ENCODE peak calls at places on chromosomes 1 and 21, in ten cellular contexts. One of them, this sample, is unnamed.

GRCh38 chr1:3152143-3152542 is 83.1 kb downstream of the PRDM16 start:
- DNase-seq in AG04449: no peak
- DNase-seq in left cardiac atrium: no peak
- DNase-seq in CD8-positive, alpha-beta T cell: no peak
- DNase-seq in EL: no peak
- DNase-seq in NCI-H69: no peak
- DNase-seq in stimulated activated CD4-positive, alpha-beta T cell treated with anti-CD3 and anti-CD28 coated beads, Interleukin-2, amount 100 ng/mL, for 24 hours: no peak
- DNase-seq in HT-29: no peak
- DNase-seq in neural crest cell: no peak
- DNase-seq in naive thymus-derived CD4-positive, alpha-beta T cell: no peak
- DNase-seq in this sample: no peak

GRCh38 chr1:78408830-78409229 is 81.9 kb upstream of the PTGFR start:
- DNase-seq in AG04449: no peak
- DNase-seq in left cardiac atrium: no peak
- DNase-seq in CD8-positive, alpha-beta T cell: no peak
- DNase-seq in EL: peak; percentile 29
- DNase-seq in NCI-H69: no peak
- DNase-seq in stimulated activated CD4-positive, alpha-beta T cell treated with anti-CD3 and anti-CD28 coated beads, Interleukin-2, amount 100 ng/mL, for 24 hours: no peak
- DNase-seq in HT-29: no peak
- DNase-seq in neural crest cell: no peak
- DNase-seq in naive thymus-derived CD4-positive, alpha-beta T cell: no peak
- DNase-seq in this sample: no peak

GRCh38 chr1:1013922-1014617 is 773 bp downstream of the ISG15 start:
- DNase-seq in AG04449: no peak
- DNase-seq in left cardiac atrium: peak; percentile 62
- DNase-seq in CD8-positive, alpha-beta T cell: no peak
- DNase-seq in EL: peak; percentile 56
- DNase-seq in NCI-H69: peak; percentile 36
- DNase-seq in stimulated activated CD4-positive, alpha-beta T cell treated with anti-CD3 and anti-CD28 coated beads, Interleukin-2, amount 100 ng/mL, for 24 hours: no peak
- DNase-seq in HT-29: peak; percentile 52
- DNase-seq in neural crest cell: no peak
- DNase-seq in naive thymus-derived CD4-positive, alpha-beta T cell: peak; percentile 32
- DNase-seq in this sample: peak; percentile 64

GRCh38 chr1:65011983-65012382 is 45.6 kb upstream of the JAK1 start:
- DNase-seq in AG04449: no peak
- DNase-seq in left cardiac atrium: no peak
- DNase-seq in CD8-positive, alpha-beta T cell: no peak
- DNase-seq in EL: no peak
- DNase-seq in NCI-H69: no peak
- DNase-seq in stimulated activated CD4-positive, alpha-beta T cell treated with anti-CD3 and anti-CD28 coated beads, Interleukin-2, amount 100 ng/mL, for 24 hours: no peak
- DNase-seq in HT-29: no peak
- DNase-seq in neural crest cell: no peak
- DNase-seq in naive thymus-derived CD4-positive, alpha-beta T cell: no peak
- DNase-seq in this sample: no peak

GRCh38 chr1:5390497-5390896 is 601.7 kb downstream of the NPHP4 start:
- DNase-seq in AG04449: no peak
- DNase-seq in left cardiac atrium: no peak
- DNase-seq in CD8-positive, alpha-beta T cell: no peak
- DNase-seq in EL: no peak
- DNase-seq in NCI-H69: no peak
- DNase-seq in stimulated activated CD4-positive, alpha-beta T cell treated with anti-CD3 and anti-CD28 coated beads, Interleukin-2, amount 100 ng/mL, for 24 hours: no peak
- DNase-seq in HT-29: no peak
- DNase-seq in neural crest cell: no peak
- DNase-seq in naive thymus-derived CD4-positive, alpha-beta T cell: no peak
- DNase-seq in this sample: no peak

GRCh38 chr1:180674603-180675530 is 43.0 kb downstream of the XPR1 start:
- DNase-seq in AG04449: no peak
- DNase-seq in left cardiac atrium: no peak
- DNase-seq in CD8-positive, alpha-beta T cell: no peak
- DNase-seq in EL: no peak
- DNase-seq in NCI-H69: peak; percentile 15
- DNase-seq in stimulated activated CD4-positive, alpha-beta T cell treated with anti-CD3 and anti-CD28 coated beads, Interleukin-2, amount 100 ng/mL, for 24 hours: no peak
- DNase-seq in HT-29: no peak
- DNase-seq in neural crest cell: no peak
- DNase-seq in naive thymus-derived CD4-positive, alpha-beta T cell: no peak
- DNase-seq in this sample: no peak

GRCh38 chr1:43253173-43253572 is 16.6 kb upstream of the TMEM125 start:
- DNase-seq in AG04449: no peak
- DNase-seq in left cardiac atrium: no peak
- DNase-seq in CD8-positive, alpha-beta T cell: no peak
- DNase-seq in EL: no peak
- DNase-seq in NCI-H69: no peak
- DNase-seq in stimulated activated CD4-positive, alpha-beta T cell treated with anti-CD3 and anti-CD28 coated beads, Interleukin-2, amount 100 ng/mL, for 24 hours: no peak
- DNase-seq in HT-29: no peak
- DNase-seq in neural crest cell: no peak
- DNase-seq in naive thymus-derived CD4-positive, alpha-beta T cell: no peak
- DNase-seq in this sample: no peak

GRCh38 chr1:165392634-165393571 is 36.4 kb upstream of the LMX1A start:
- DNase-seq in AG04449: peak; percentile 62
- DNase-seq in left cardiac atrium: peak; percentile 88
- DNase-seq in CD8-positive, alpha-beta T cell: peak; percentile 85
- DNase-seq in EL: peak; percentile 86
- DNase-seq in NCI-H69: peak; percentile 96
- DNase-seq in stimulated activated CD4-positive, alpha-beta T cell treated with anti-CD3 and anti-CD28 coated beads, Interleukin-2, amount 100 ng/mL, for 24 hours: peak; percentile 86
- DNase-seq in HT-29: peak; percentile 67
- DNase-seq in neural crest cell: peak; percentile 71
- DNase-seq in naive thymus-derived CD4-positive, alpha-beta T cell: peak; percentile 89
- DNase-seq in this sample: peak; percentile 82

GRCh38 chr1:227268943-227269342 is 49.3 kb downstream of the CDC42BPA start:
- DNase-seq in AG04449: no peak
- DNase-seq in left cardiac atrium: no peak
- DNase-seq in CD8-positive, alpha-beta T cell: no peak
- DNase-seq in EL: no peak
- DNase-seq in NCI-H69: peak; percentile 43
- DNase-seq in stimulated activated CD4-positive, alpha-beta T cell treated with anti-CD3 and anti-CD28 coated beads, Interleukin-2, amount 100 ng/mL, for 24 hours: no peak
- DNase-seq in HT-29: no peak
- DNase-seq in neural crest cell: no peak
- DNase-seq in naive thymus-derived CD4-positive, alpha-beta T cell: no peak
- DNase-seq in this sample: no peak

GRCh38 chr1:83860506-83861221 is 138.3 kb downstream of the TTLL7 start:
- DNase-seq in AG04449: no peak
- DNase-seq in left cardiac atrium: peak; percentile 88
- DNase-seq in CD8-positive, alpha-beta T cell: peak; percentile 70
- DNase-seq in EL: peak; percentile 4
- DNase-seq in NCI-H69: no peak
- DNase-seq in stimulated activated CD4-positive, alpha-beta T cell treated with anti-CD3 and anti-CD28 coated beads, Interleukin-2, amount 100 ng/mL, for 24 hours: peak; percentile 79
- DNase-seq in HT-29: no peak
- DNase-seq in neural crest cell: peak; percentile 50
- DNase-seq in naive thymus-derived CD4-positive, alpha-beta T cell: peak; percentile 76
- DNase-seq in this sample: peak; percentile 75

GRCh38 chr21:46092811-46093667 is 4.9 kb upstream of the COL6A2 start:
- DNase-seq in AG04449: no peak
- DNase-seq in left cardiac atrium: no peak
- DNase-seq in CD8-positive, alpha-beta T cell: no peak
- DNase-seq in EL: peak; percentile 15
- DNase-seq in NCI-H69: no peak
- DNase-seq in stimulated activated CD4-positive, alpha-beta T cell treated with anti-CD3 and anti-CD28 coated beads, Interleukin-2, amount 100 ng/mL, for 24 hours: peak; percentile 13
- DNase-seq in HT-29: no peak
- DNase-seq in neural crest cell: no peak
- DNase-seq in naive thymus-derived CD4-positive, alpha-beta T cell: peak; percentile 8
- DNase-seq in this sample: no peak

GRCh38 chr1:241695454-241696171 is 43.5 kb downstream of the WDR64 start:
- DNase-seq in AG04449: no peak
- DNase-seq in left cardiac atrium: no peak
- DNase-seq in CD8-positive, alpha-beta T cell: no peak
- DNase-seq in EL: peak; percentile 60
- DNase-seq in NCI-H69: no peak
- DNase-seq in stimulated activated CD4-positive, alpha-beta T cell treated with anti-CD3 and anti-CD28 coated beads, Interleukin-2, amount 100 ng/mL, for 24 hours: no peak
- DNase-seq in HT-29: no peak
- DNase-seq in neural crest cell: no peak
- DNase-seq in naive thymus-derived CD4-positive, alpha-beta T cell: no peak
- DNase-seq in this sample: no peak